ENCODE peak calls at places on chromosomes 12 and 14, in five cellular contexts. One of them, this sample, is unnamed.

GRCh38 chr12:23731035-23731434 is 218.4 kb downstream of the SOX5 start:
- ATAC-seq in Panc1: no peak
- ATAC-seq in upper lobe of left lung: no peak
- ATAC-seq in K562: peak; percentile 51
- ATAC-seq in HCT116: no peak
- ATAC-seq in this sample: no peak

GRCh38 chr12:57609781-57610552 is 1.3 kb upstream of the ARHGEF25 start:
- ATAC-seq in Panc1: no peak
- ATAC-seq in upper lobe of left lung: no peak
- ATAC-seq in K562: no peak
- ATAC-seq in HCT116: no peak
- ATAC-seq in this sample: no peak

GRCh38 chr12:104486943-104487819 is 30.4 kb downstream of the CHST11 start:
- ATAC-seq in Panc1: no peak
- ATAC-seq in upper lobe of left lung: no peak
- ATAC-seq in K562: no peak
- ATAC-seq in HCT116: no peak
- ATAC-seq in this sample: no peak

GRCh38 chr14:76984297-76984696 is 44.2 kb downstream of the IRF2BPL start:
- ATAC-seq in Panc1: no peak
- ATAC-seq in upper lobe of left lung: no peak
- ATAC-seq in K562: peak; percentile 66
- ATAC-seq in HCT116: no peak
- ATAC-seq in this sample: no peak

GRCh38 chr12:104213952-104214351 is 1.6 kb upstream of the TXNRD1 start:
- ATAC-seq in Panc1: peak; percentile 90
- ATAC-seq in upper lobe of left lung: no peak
- ATAC-seq in K562: no peak
- ATAC-seq in HCT116: no peak
- ATAC-seq in this sample: no peak

GRCh38 chr14:89129570-89129969 is 287.5 kb downstream of the FOXN3 start:
- ATAC-seq in Panc1: no peak
- ATAC-seq in upper lobe of left lung: no peak
- ATAC-seq in K562: no peak
- ATAC-seq in HCT116: no peak
- ATAC-seq in this sample: no peak

GRCh38 chr14:96146131-96146771 is 58.4 kb upstream of the BDKRB2 start:
- ATAC-seq in Panc1: no peak
- ATAC-seq in upper lobe of left lung: peak; percentile 81
- ATAC-seq in K562: no peak
- ATAC-seq in HCT116: no peak
- ATAC-seq in this sample: peak; percentile 73

GRCh38 chr14:21449899-21450216 is 6.1 kb downstream of the CHD8 start:
- ATAC-seq in Panc1: no peak
- ATAC-seq in upper lobe of left lung: no peak
- ATAC-seq in K562: no peak
- ATAC-seq in HCT116: no peak
- ATAC-seq in this sample: no peak

GRCh38 chr12:53939141-53940108 is 794 bp downstream of the HOXC13 start:
- ATAC-seq in Panc1: peak; percentile 56
- ATAC-seq in upper lobe of left lung: no peak
- ATAC-seq in K562: no peak
- ATAC-seq in HCT116: no peak
- ATAC-seq in this sample: peak; percentile 42

GRCh38 chr14:74346341-74346740 is 1.9 kb upstream of the VRTN start:
- ATAC-seq in Panc1: no peak
- ATAC-seq in upper lobe of left lung: no peak
- ATAC-seq in K562: peak; percentile 41
- ATAC-seq in HCT116: peak; percentile 54
- ATAC-seq in this sample: no peak

GRCh38 chr14:93788307-93788556 is at the start of gene PRIMA1:
- ATAC-seq in Panc1: peak; percentile 12
- ATAC-seq in upper lobe of left lung: no peak
- ATAC-seq in K562: no peak
- ATAC-seq in HCT116: peak; percentile 23
- ATAC-seq in this sample: peak; percentile 14

GRCh38 chr12:4745249-4745648 is 25.0 kb downstream of the GALNT8 start:
- ATAC-seq in Panc1: no peak
- ATAC-seq in upper lobe of left lung: no peak
- ATAC-seq in K562: no peak
- ATAC-seq in HCT116: no peak
- ATAC-seq in this sample: no peak

GRCh38 chr14:86035882-86036281 is 505.9 kb downstream of the FLRT2 start:
- ATAC-seq in Panc1: no peak
- ATAC-seq in upper lobe of left lung: no peak
- ATAC-seq in K562: no peak
- ATAC-seq in HCT116: peak; percentile 44
- ATAC-seq in this sample: no peak

GRCh38 chr12:64895541-64895940 is 71.1 kb downstream of the TBC1D30 start:
- ATAC-seq in Panc1: no peak
- ATAC-seq in upper lobe of left lung: no peak
- ATAC-seq in K562: no peak
- ATAC-seq in HCT116: no peak
- ATAC-seq in this sample: no peak

GRCh38 chr14:68566075-68566474 is 226.8 kb downstream of the ZFP36L1 start:
- ATAC-seq in Panc1: no peak
- ATAC-seq in upper lobe of left lung: no peak
- ATAC-seq in K562: no peak
- ATAC-seq in HCT116: no peak
- ATAC-seq in this sample: no peak

GRCh38 chr12:74021937-74022336 is 515.7 kb upstream of the ATXN7L3B start:
- ATAC-seq in Panc1: peak; percentile 97
- ATAC-seq in upper lobe of left lung: no peak
- ATAC-seq in K562: peak; percentile 100
- ATAC-seq in HCT116: peak; percentile 100
- ATAC-seq in this sample: peak; percentile 50

GRCh38 chr12:14994610-14995009 is 21.8 kb downstream of the PDE6H start:
- ATAC-seq in Panc1: no peak
- ATAC-seq in upper lobe of left lung: no peak
- ATAC-seq in K562: no peak
- ATAC-seq in HCT116: no peak
- ATAC-seq in this sample: no peak

GRCh38 chr12:5637698-5638097 is 205.8 kb downstream of the NTF3 start:
- ATAC-seq in Panc1: no peak
- ATAC-seq in upper lobe of left lung: no peak
- ATAC-seq in K562: no peak
- ATAC-seq in HCT116: no peak
- ATAC-seq in this sample: no peak

GRCh38 chr12:62834406-62834805 is 100.5 kb downstream of the PPM1H start:
- ATAC-seq in Panc1: no peak
- ATAC-seq in upper lobe of left lung: no peak
- ATAC-seq in K562: no peak
- ATAC-seq in HCT116: peak; percentile 60
- ATAC-seq in this sample: peak; percentile 83

GRCh38 chr14:77212933-77213656 is 31.5 kb downstream of the TMEM63C start:
- ATAC-seq in Panc1: peak; percentile 91
- ATAC-seq in upper lobe of left lung: peak; percentile 15
- ATAC-seq in K562: peak; percentile 96
- ATAC-seq in HCT116: peak; percentile 99
- ATAC-seq in this sample: no peak

GRCh38 chr12:57209916-57210315 is 6.7 kb upstream of the NXPH4 start:
- ATAC-seq in Panc1: no peak
- ATAC-seq in upper lobe of left lung: no peak
- ATAC-seq in K562: no peak
- ATAC-seq in HCT116: no peak
- ATAC-seq in this sample: no peak

GRCh38 chr14:68143341-68143807 is 323.8 kb downstream of the RAD51B start:
- ATAC-seq in Panc1: no peak
- ATAC-seq in upper lobe of left lung: peak; percentile 44
- ATAC-seq in K562: no peak
- ATAC-seq in HCT116: no peak
- ATAC-seq in this sample: peak; percentile 40

GRCh38 chr12:116196752-116197718 is 80.5 kb downstream of the MED13L start:
- ATAC-seq in Panc1: peak; percentile 72
- ATAC-seq in upper lobe of left lung: no peak
- ATAC-seq in K562: peak; percentile 95
- ATAC-seq in HCT116: no peak
- ATAC-seq in this sample: no peak

GRCh38 chr12:56676851-56677601 is 11.1 kb downstream of the PTGES3 start:
- ATAC-seq in Panc1: no peak
- ATAC-seq in upper lobe of left lung: no peak
- ATAC-seq in K562: peak; percentile 11
- ATAC-seq in HCT116: no peak
- ATAC-seq in this sample: no peak

GRCh38 chr12:3972576-3972975 is 99.4 kb upstream of the PARP11 start:
- ATAC-seq in Panc1: no peak
- ATAC-seq in upper lobe of left lung: no peak
- ATAC-seq in K562: no peak
- ATAC-seq in HCT116: no peak
- ATAC-seq in this sample: no peak

GRCh38 chr14:21436567-21437062 is 19.3 kb downstream of the CHD8 start:
- ATAC-seq in Panc1: no peak
- ATAC-seq in upper lobe of left lung: no peak
- ATAC-seq in K562: no peak
- ATAC-seq in HCT116: no peak
- ATAC-seq in this sample: no peak

GRCh38 chr14:101636081-101636560 is 74.8 kb downstream of the DIO3 start:
- ATAC-seq in Panc1: no peak
- ATAC-seq in upper lobe of left lung: no peak
- ATAC-seq in K562: no peak
- ATAC-seq in HCT116: no peak
- ATAC-seq in this sample: no peak

GRCh38 chr12:12265571-12266388 is 1.1 kb downstream of the LRP6 start:
- ATAC-seq in Panc1: no peak
- ATAC-seq in upper lobe of left lung: no peak
- ATAC-seq in K562: peak; percentile 27
- ATAC-seq in HCT116: no peak
- ATAC-seq in this sample: no peak

GRCh38 chr12:69067713-69068112 is 134.7 kb upstream of the CPM start:
- ATAC-seq in Panc1: no peak
- ATAC-seq in upper lobe of left lung: no peak
- ATAC-seq in K562: no peak
- ATAC-seq in HCT116: no peak
- ATAC-seq in this sample: no peak

GRCh38 chr12:26195641-26196423 is 459 bp downstream of the SSPN start:
- ATAC-seq in Panc1: peak; percentile 87
- ATAC-seq in upper lobe of left lung: peak; percentile 55
- ATAC-seq in K562: no peak
- ATAC-seq in HCT116: no peak
- ATAC-seq in this sample: peak; percentile 70
- TF ChIP-seq POLR2AphosphoS5 in Panc1: peak; percentile 10
- TF ChIP-seq POLR2AphosphoS5 in upper lobe of left lung: no peak
- TF ChIP-seq POLR2AphosphoS5 in K562: no peak
- TF ChIP-seq POLR2AphosphoS5 in HCT116: no peak
- TF ChIP-seq POLR2AphosphoS5 in this sample: peak; percentile 40

DNA sequence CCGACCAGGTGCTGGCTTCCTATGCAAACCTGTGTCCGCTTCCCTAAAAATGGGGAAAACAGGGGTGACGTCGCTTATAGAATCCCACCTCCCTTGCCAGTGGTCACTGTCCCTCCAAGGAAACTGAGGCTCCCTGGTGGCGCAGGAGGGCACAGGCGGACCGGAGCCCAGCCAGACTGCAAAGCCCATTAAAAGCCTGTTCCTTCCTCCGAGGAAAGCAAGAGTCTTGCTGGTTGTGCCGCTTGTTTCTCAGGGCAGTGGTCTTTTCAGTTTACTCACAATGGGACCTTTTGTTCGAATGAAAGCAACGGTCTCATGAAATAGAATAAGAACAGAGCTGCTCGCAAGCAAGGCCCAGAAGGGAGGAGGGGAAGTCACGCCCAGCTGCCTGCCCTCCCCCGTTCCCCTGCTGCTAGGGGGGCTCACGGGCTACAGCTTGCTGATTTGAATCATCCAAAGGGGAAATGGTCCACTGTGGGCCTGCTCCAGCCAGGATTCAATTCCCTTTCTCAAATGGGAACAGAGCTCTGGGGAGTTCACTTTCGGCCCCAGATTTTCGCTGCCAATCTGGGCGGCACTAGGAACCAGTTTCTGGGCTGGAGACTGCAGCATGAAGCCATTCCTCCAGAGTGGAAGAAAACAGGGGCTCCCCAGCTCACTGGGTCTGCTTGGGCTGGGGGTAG is 4.6 kb upstream of the SELPLG start:
- ATAC-seq in Panc1: no peak
- ATAC-seq in upper lobe of left lung: no peak
- ATAC-seq in K562: no peak
- ATAC-seq in HCT116: no peak
- ATAC-seq in this sample: peak; percentile 42
- TF ChIP-seq POLR2AphosphoS5 in Panc1: no peak
- TF ChIP-seq POLR2AphosphoS5 in upper lobe of left lung: no peak
- TF ChIP-seq POLR2AphosphoS5 in K562: no peak
- TF ChIP-seq POLR2AphosphoS5 in HCT116: no peak
- TF ChIP-seq POLR2AphosphoS5 in this sample: no peak

DNA sequence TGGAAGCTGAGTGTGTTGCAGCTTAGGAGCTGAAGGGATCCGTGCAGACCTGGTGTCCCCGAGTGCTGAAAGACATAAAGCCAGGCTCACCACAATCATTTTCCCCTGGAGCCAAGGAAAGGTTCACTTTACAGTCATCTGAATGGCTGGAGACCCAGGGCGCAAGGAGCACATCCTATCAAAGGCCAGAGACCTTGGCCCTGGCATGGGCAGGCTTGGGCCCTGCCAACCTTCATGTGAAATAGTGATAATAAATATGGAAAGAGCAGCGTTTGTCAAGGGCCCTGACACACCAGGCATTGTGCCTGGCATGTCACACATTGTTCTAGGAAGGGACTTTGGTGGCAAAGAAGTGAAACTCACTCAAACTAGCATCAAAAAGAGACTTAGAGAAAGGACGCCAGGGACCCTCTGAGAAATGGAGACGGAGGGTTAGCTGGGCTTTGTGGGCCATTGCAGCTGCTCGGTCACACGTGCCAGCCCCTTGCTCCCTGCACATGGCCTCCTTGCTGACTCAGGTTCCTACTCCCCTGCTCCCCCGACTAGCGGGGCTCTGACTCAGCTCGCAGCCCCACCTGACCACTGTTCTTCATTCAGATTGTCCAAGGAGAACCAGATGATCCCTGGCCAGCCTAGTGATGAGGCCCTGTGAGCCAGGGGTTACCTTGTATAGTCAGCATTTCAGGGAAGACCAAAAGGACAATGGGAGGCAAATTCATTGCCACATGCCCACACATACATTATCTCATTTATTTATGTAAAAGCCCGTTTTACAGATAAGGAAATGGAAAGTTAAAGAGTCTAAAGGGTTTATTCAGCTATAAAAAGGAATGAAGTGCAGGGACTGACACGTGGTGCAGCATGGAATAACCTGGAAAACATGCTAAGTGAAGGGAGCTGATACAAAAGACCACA is 103.6 kb downstream of the LGMN start:
- ATAC-seq in Panc1: no peak
- ATAC-seq in upper lobe of left lung: no peak
- ATAC-seq in K562: no peak
- ATAC-seq in HCT116: no peak
- ATAC-seq in this sample: no peak
- TF ChIP-seq POLR2AphosphoS5 in Panc1: no peak
- TF ChIP-seq POLR2AphosphoS5 in upper lobe of left lung: no peak
- TF ChIP-seq POLR2AphosphoS5 in K562: no peak
- TF ChIP-seq POLR2AphosphoS5 in HCT116: no peak
- TF ChIP-seq POLR2AphosphoS5 in this sample: no peak

DNA sequence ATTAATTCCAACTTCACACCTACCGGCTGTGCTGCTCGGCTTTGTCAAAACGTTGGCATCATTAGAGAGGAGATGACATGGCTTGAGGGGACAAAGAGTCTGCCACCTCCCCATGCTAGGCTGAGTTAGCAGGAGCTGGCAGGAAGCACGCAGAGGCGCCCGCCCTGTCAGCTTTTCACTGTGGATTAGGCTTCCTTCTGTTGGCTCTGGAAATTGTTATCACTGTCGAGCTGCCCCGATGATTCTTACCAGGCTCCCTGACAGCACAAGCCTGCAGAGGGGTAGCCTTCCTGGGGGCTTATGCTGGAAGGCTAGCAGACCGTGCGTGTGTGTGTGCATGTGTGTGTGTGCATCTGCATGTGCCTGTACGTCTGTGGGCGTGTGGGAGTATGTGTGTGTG is 491.0 kb upstream of the TBX3 start:
- ATAC-seq in Panc1: no peak
- ATAC-seq in upper lobe of left lung: peak; percentile 45
- ATAC-seq in K562: no peak
- ATAC-seq in HCT116: no peak
- ATAC-seq in this sample: no peak
- TF ChIP-seq POLR2AphosphoS5 in Panc1: no peak
- TF ChIP-seq POLR2AphosphoS5 in upper lobe of left lung: no peak
- TF ChIP-seq POLR2AphosphoS5 in K562: no peak
- TF ChIP-seq POLR2AphosphoS5 in HCT116: no peak
- TF ChIP-seq POLR2AphosphoS5 in this sample: no peak

This sample was measured in gastroesophageal sphincter.